ENCODE peak calls at places on chromosomes 1 and 21, in six cellular contexts. E, L, A, U, J and K are unnamed samples.

GRCh38 chr1:156499703-156500577 is 635 bp downstream of the MEF2D start:
- DNase-seq in E (no peak), L (no peak), A (peak; percentile 85), U (peak; percentile 82), J (no peak), K (peak; percentile 72)

GRCh38 chr1:115807723-115808122 is 33.2 kb downstream of the NHLH2 start:
- DNase-seq in E (peak; percentile 55), L (no peak), A (no peak), U (no peak), J (no peak), K (no peak)

GRCh38 chr1:9774744-9775679 is 48.8 kb downstream of the CLSTN1 start:
- DNase-seq in E (no peak), L (no peak), A (peak; percentile 24), U (no peak), J (no peak), K (no peak)

GRCh38 chr1:150551784-150552691 is 2.8 kb downstream of the ADAMTSL4 start:
- DNase-seq in E (peak; percentile 50), L (no peak), A (peak; percentile 96), U (peak; percentile 93), J (no peak), K (no peak)

GRCh38 chr1:246005067-246005466 is 502.0 kb downstream of the SMYD3 start:
- DNase-seq in E (peak; percentile 83), L (no peak), A (no peak), U (no peak), J (no peak), K (no peak)

GRCh38 chr1:228830954-228831481 is 95.7 kb downstream of the RHOU start:
- DNase-seq in E (peak; percentile 7), L (no peak), A (no peak), U (no peak), J (no peak), K (no peak)

GRCh38 chr1:40040511-40041465 is at the start of gene CAP1:
- DNase-seq in E (peak; percentile 98), L (peak; percentile 99), A (peak; percentile 100), U (peak; percentile 100), J (peak; percentile 100), K (peak; percentile 99)

GRCh38 chr1:160539896-160540858 is 17.1 kb upstream of the SLAMF6 start:
- DNase-seq in E (no peak), L (no peak), A (no peak), U (no peak), J (no peak), K (peak; percentile 54)

GRCh38 chr1:47617381-47618221 is 179.8 kb downstream of the FOXD2 start:
- DNase-seq in E (no peak), L (no peak), A (peak; percentile 46), U (no peak), J (no peak), K (no peak)

GRCh38 chr1:119794230-119794629 is 17.0 kb downstream of the REG4 start:
- DNase-seq in E (no peak), L (no peak), A (no peak), U (no peak), J (no peak), K (no peak)

GRCh38 chr1:231778009-231778719 is 151.6 kb downstream of the DISC1 start:
- DNase-seq in E (no peak), L (no peak), A (no peak), U (no peak), J (no peak), K (no peak)

GRCh38 chr1:244354810-244355278 is 96.9 kb downstream of the ADSS2 start:
- DNase-seq in E (no peak), L (no peak), A (no peak), U (no peak), J (no peak), K (no peak)

GRCh38 chr1:159014851-159015250 is 5.1 kb downstream of the IFI16 start:
- DNase-seq in E (no peak), L (no peak), A (no peak), U (no peak), J (no peak), K (no peak)

GRCh38 chr1:153353226-153353947 is 4.3 kb upstream of the S100A9 start:
- DNase-seq in E (no peak), L (no peak), A (no peak), U (no peak), J (no peak), K (no peak)

GRCh38 chr1:94648225-94649007 is 106.9 kb upstream of the F3 start:
- DNase-seq in E (no peak), L (no peak), A (peak; percentile 91), U (no peak), J (no peak), K (no peak)

GRCh38 chr21:14863745-14864210 is 201.0 kb downstream of the NRIP1 start:
- DNase-seq in E (no peak), L (no peak), A (no peak), U (no peak), J (no peak), K (no peak)

GRCh38 chr1:88088481-88088880 is 595.6 kb upstream of the PKN2 start:
- DNase-seq in E (no peak), L (no peak), A (no peak), U (no peak), J (no peak), K (no peak)

GRCh38 chr1:27940297-27940696 is 5.5 kb downstream of the SMPDL3B start:
- DNase-seq in E (no peak), L (peak; percentile 19), A (no peak), U (peak; percentile 85), J (peak; percentile 42), K (peak; percentile 23)

GRCh38 chr1:2082064-2082463 is 31.9 kb downstream of the PRKCZ start:
- DNase-seq in E (no peak), L (no peak), A (no peak), U (no peak), J (no peak), K (no peak)

GRCh38 chr1:109258481-109259466 is 9.4 kb downstream of the CELSR2 start:
- DNase-seq in E (no peak), L (no peak), A (no peak), U (no peak), J (no peak), K (no peak)

GRCh38 chr1:75275107-75275506 is 140.9 kb downstream of the LHX8 start:
- DNase-seq in E (no peak), L (no peak), A (no peak), U (no peak), J (no peak), K (no peak)

GRCh38 chr1:240515505-240515904 is 96.5 kb downstream of the GREM2 start:
- DNase-seq in E (no peak), L (no peak), A (no peak), U (no peak), J (no peak), K (no peak)

GRCh38 chr1:2625311-2625710 is 7.5 kb downstream of the MMEL1 start:
- DNase-seq in E (no peak), L (no peak), A (no peak), U (peak; percentile 15), J (no peak), K (no peak)

GRCh38 chr1:173477286-173478098 is at the start of gene PRDX6:
- DNase-seq in E (peak; percentile 90), L (peak; percentile 35), A (peak; percentile 94), U (peak; percentile 96), J (no peak), K (no peak)

GRCh38 chr21:27475363-27475955 is 508.6 kb upstream of the ADAMTS5 start:
- DNase-seq in E (no peak), L (no peak), A (no peak), U (no peak), J (no peak), K (no peak)

GRCh38 chr21:44572959-44573583 is 458 bp upstream of the KRTAP10-4 start:
- DNase-seq in E (no peak), L (no peak), A (no peak), U (no peak), J (no peak), K (no peak)

GRCh38 chr1:214615871-214616270 is 12.9 kb downstream of the CENPF start:
- DNase-seq in E (no peak), L (no peak), A (no peak), U (no peak), J (no peak), K (no peak)

GRCh38 chr1:232991238-232991637 is 40.8 kb downstream of the NTPCR start:
- DNase-seq in E (no peak), L (no peak), A (no peak), U (no peak), J (no peak), K (no peak)

GRCh38 chr1:23452011-23452411 is 27.5 kb upstream of the TCEA3 start:
- DNase-seq in E (no peak), L (no peak), A (no peak), U (no peak), J (no peak), K (no peak)

GRCh38 chr1:7561331-7561921 is 209.7 kb upstream of the VAMP3 start:
- DNase-seq in E (no peak), L (no peak), A (no peak), U (no peak), J (no peak), K (no peak)

GRCh38 chr1:65483993-65484754 is 63.7 kb downstream of the LEPR start:
- DNase-seq in E (no peak), L (no peak), A (no peak), U (no peak), J (no peak), K (no peak)

GRCh38 chr1:154353460-154353904 is 28.2 kb downstream of the ATP8B2 start:
- DNase-seq in E (peak; percentile 24), L (no peak), A (no peak), U (no peak), J (no peak), K (no peak)

GRCh38 chr1:54108156-54108555 is 44.6 kb downstream of the CDCP2 start:
- DNase-seq in E (no peak), L (no peak), A (no peak), U (no peak), J (no peak), K (no peak)

GRCh38 chr1:27436204-27437159 is 44.1 kb downstream of the GPR3 start:
- DNase-seq in E (peak; percentile 3), L (no peak), A (no peak), U (no peak), J (no peak), K (no peak)

GRCh38 chr1:206581571-206581981 is 30.7 kb downstream of the EIF2D start:
- DNase-seq in E (no peak), L (no peak), A (peak; percentile 73), U (no peak), J (peak; percentile 58), K (peak; percentile 53)